ENCODE peak calls at places on chromosomes 7 and 10, in four cellular contexts. O is Peyer's patch, X is transverse colon, M is heart left ventricle. Y is an unnamed sample. For H3K27me3 and H3K36me3, the result is how much of the 10 kb centered on the place peaks cover.

GRCh38 chr7:22665816-22666375 is 61.1 kb upstream of the IL6 start:
- DNase-seq in M (no peak), O (no peak), X (no peak), Y (no peak)

GRCh38 chr10:93749218-93749799 is 8.4 kb upstream of the LGI1 start:
- DNase-seq in M (no peak), X (peak), O (peak), Y (no peak)

GRCh38 chr10:59965899-59966650 is 59.7 kb upstream of the CCDC6 start:
- DNase-seq in M (no peak), X (no peak), O (no peak), Y (no peak)

GRCh38 chr10:110864662-110865140 is 7.0 kb upstream of the PDCD4 start:
- DNase-seq in O (peak), X (no peak), M (no peak), Y (no peak)

GRCh38 chr7:26616235-26616634 is 248.2 kb downstream of the SKAP2 start:
- DNase-seq in M (no peak), X (no peak), O (no peak), Y (no peak)

GRCh38 chr7:66415659-66416265 is 210.6 kb downstream of the TPST1 start:
- DNase-seq in M (no peak), X (no peak), O (no peak), Y (no peak)

GRCh38 chr7:26944486-26944885 is 80.1 kb upstream of the SKAP2 start:
- DNase-seq in X (no peak), O (no peak), M (no peak), Y (no peak)

GRCh38 chr7:116241296-116241695 is 31.0 kb downstream of the TES start:
- DNase-seq in O (no peak), X (no peak), M (no peak), Y (no peak)

GRCh38 chr7:43942997-43943701 is 16.9 kb downstream of the UBE2D4 start:
- DNase-seq in M (no peak), O (peak), X (peak), Y (peak)

GRCh38 chr7:116782177-116782711 is 80.1 kb upstream of the CAPZA2 start:
- DNase-seq in O (no peak), M (no peak), X (no peak), Y (no peak)

GRCh38 chr10:78869508-78870439 is 199.0 kb upstream of the ZMIZ1 start:
- DNase-seq in O (no peak), M (no peak), X (no peak), Y (no peak)

GRCh38 chr10:45373783-45374450 is at the start of gene ALOX5:
- DNase-seq in X (peak), M (peak), O (peak), Y (peak)

GRCh38 chr7:84913731-84914130 is 273.1 kb downstream of the SEMA3D start:
- DNase-seq in M (no peak), O (no peak), X (no peak), Y (no peak)

GRCh38 chr7:3673524-3673923 is 372.5 kb downstream of the SDK1 start:
- DNase-seq in M (no peak), X (peak), O (peak), Y (peak)

GRCh38 chr7:12557282-12557681 is 13.2 kb upstream of the SCIN start:
- DNase-seq in M (no peak), O (no peak), X (no peak), Y (no peak)

GRCh38 chr7:122829962-122830361 is 56.3 kb downstream of the CADPS2 start:
- DNase-seq in X (no peak), O (no peak), M (no peak), Y (no peak)

GRCh38 chr7:51472017-51472296 is 155.3 kb upstream of the COBL start:
- DNase-seq in M (no peak), O (no peak), X (no peak), Y (no peak)
- H3K27me3 ChIP-seq in M (under half), O (under half), X (under half), Y (under half)

GRCh38 chr7:6139189-6139996 is 108.2 kb downstream of the ANKRD61 start:
- DNase-seq in O (no peak), M (no peak), X (no peak), Y (no peak)

GRCh38 chr7:6146666-6147065 is 115.5 kb downstream of the ANKRD61 start:
- DNase-seq in M (no peak), O (no peak), X (no peak), Y (no peak)

GRCh38 chr7:6147627-6148026 is 116.5 kb downstream of the ANKRD61 start:
- DNase-seq in M (no peak), X (no peak), O (no peak), Y (no peak)

GRCh38 chr7:6142871-6143380 is 111.8 kb downstream of the ANKRD61 start:
- DNase-seq in M (no peak), O (no peak), X (no peak), Y (no peak)

GRCh38 chr7:6143997-6144396 is 112.8 kb downstream of the ANKRD61 start:
- DNase-seq in M (no peak), X (no peak), O (no peak), Y (no peak)
- H3K36me3 ChIP-seq in M (half or more), X (under half), O (under half), Y (under half)

GRCh38 chr7:76358053-76358477 is 726 bp downstream of the YWHAG start:
- DNase-seq in M (peak), O (peak), X (peak), Y (peak)

GRCh38 chr7:76358478-76359110 is at the start of gene YWHAG:
- DNase-seq in X (peak), O (peak), M (peak), Y (peak)

GRCh38 chr7:76356823-76357222 is 2.0 kb downstream of the YWHAG start:
- DNase-seq in X (peak), M (no peak), O (peak), Y (peak)

GRCh38 chr7:76357379-76358052 is 1.3 kb downstream of the YWHAG start:
- DNase-seq in O (no peak), X (no peak), M (no peak), Y (no peak)

DNA sequence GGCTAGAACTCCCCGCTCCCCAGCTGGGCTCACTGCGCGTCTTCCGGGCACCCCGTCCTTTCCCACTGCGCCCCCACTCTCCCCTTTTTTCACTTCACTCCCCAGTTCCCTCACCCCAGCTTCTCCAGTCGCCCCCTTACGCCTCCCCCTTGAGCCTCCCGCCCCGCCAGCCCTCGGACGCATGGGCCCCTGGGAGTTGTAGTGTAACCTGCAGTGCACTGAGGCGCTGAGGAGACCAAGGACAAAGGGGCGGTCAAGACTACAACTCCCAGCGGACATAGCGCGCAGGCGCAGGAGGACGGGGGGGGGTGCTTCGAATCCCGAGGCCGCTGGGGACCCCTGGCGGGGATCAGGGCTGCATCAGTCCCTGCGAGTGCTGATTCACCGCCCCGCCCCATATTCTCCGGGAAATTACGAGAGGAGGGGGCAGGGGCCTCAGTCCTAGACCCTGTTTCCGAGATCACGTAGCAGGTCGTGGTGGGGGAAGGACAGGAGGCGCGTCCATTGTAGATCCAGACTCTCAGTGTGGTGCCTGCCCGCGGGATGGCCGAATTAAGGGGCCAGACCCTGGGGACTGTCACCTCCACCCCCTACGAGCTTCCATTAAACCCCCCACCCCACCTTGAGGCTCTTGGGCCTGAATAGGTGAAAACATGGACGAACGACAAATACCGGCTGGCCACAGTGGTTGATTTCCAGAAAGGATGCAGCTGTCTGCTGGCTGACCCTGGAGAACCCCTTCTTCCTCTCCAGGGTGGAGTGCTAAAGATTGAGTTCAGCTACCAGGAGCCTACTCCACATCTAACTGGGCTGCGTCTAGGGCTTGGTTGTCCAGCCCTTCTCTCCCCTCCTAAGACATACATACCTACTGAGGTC is 558 bp upstream of the YWHAG start:
- DNase-seq in X (peak), M (peak), O (peak), Y (peak)
- TF ChIP-seq POLR2A in X (no peak), M (no peak), O (peak), Y (no peak)

DNA sequence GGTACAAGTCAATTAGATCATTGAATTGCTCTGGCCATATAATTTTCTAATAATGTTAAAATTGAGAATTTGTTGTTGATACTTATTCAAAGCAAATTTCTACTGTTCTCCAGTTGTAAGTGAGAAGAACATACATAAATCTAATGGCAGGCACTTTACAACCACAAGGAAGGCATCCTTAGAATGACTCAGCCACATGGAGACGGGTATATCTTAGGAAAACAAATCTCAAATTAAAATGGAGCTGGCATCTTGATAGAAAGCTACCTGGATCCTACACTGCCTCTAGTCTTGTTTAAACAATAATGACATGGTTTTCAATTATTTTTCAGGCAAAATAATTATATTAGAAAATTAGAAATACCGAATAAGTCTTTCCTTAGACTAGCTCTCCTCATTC is 1183.7 kb upstream of the SORCS1 start:
- DNase-seq in X (no peak), M (no peak), O (no peak), Y (no peak)
- H3K27me3 ChIP-seq in X (under half), M (under half), O (under half), Y (under half)

GRCh38 chr10:122241836-122242235 is 29.3 kb upstream of the BTBD16 start:
- DNase-seq in X (no peak), O (no peak), M (no peak), Y (no peak)

GRCh38 chr10:122237326-122237725 is 33.8 kb upstream of the BTBD16 start:
- DNase-seq in O (peak), M (no peak), X (peak), Y (no peak)

GRCh38 chr10:122239578-122240257 is 31.4 kb upstream of the BTBD16 start:
- DNase-seq in X (no peak), O (no peak), M (no peak), Y (no peak)

GRCh38 chr10:122242266-122242665 is 28.8 kb upstream of the BTBD16 start:
- DNase-seq in M (no peak), O (no peak), X (no peak), Y (no peak)

DNA sequence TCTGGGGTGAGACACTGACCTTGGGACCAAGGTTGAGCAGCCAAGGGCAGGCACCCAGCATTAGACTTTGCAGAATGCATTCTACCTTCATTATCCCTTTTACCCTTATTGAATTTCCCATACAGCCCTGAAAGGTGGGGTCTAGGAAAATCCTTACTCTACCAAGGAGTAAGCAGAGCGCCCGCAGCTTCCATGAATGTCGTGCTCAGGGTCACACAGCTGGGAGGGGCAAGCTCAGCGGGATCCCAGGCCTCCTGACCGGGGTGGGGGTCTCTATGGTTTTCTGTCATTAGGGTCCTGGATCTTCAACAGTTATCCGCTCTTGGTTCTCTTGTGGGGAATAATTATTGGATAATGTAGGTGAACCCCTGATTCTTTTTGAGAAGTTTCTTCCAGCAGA is 30.7 kb upstream of the BTBD16 start:
- DNase-seq in O (no peak), M (no peak), X (no peak), Y (no peak)
- H3K36me3 ChIP-seq in O (under half), M (half or more), X (under half), Y (under half)

GRCh38 chr10:43925793-43926192 is 277.1 kb upstream of the ZNF32 start:
- DNase-seq in M (no peak), O (no peak), X (no peak), Y (no peak)

GRCh38 chr10:43929122-43929521 is 280.4 kb upstream of the ZNF32 start:
- DNase-seq in X (no peak), M (no peak), O (no peak), Y (no peak)

GRCh38 chr10:43926875-43927406 is 278.3 kb upstream of the ZNF32 start:
- DNase-seq in O (no peak), M (no peak), X (no peak), Y (no peak)

GRCh38 chr10:43928425-43928968 is 279.8 kb upstream of the ZNF32 start:
- DNase-seq in M (no peak), O (no peak), X (no peak), Y (no peak)

DNA sequence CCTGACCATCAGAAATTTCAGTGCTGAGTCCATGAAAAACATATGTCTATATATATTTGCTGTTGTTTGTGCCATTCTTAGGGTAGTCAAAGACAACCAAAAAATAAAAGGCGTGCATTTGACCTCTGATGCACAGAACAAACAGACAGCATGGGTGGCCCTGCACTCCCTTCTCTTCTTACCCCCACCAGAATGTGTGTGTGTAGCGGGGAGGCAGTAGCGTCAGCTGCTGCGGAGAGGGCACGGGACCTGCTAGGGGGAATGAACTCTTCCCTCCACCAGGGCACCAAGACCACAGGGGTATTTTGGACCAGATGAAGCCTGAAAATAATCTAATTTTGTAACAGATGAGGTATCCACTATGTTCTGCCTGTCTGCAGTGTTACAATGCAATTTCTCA is 277.7 kb upstream of the ZNF32 start:
- DNase-seq in M (no peak), O (no peak), X (no peak), Y (no peak)
- TF ChIP-seq POLR2A in M (no peak), O (no peak), X (no peak), Y (no peak)

GRCh38 chr10:123944661-123945060 is 53.1 kb upstream of the CPXM2 start:
- DNase-seq in X (no peak), M (no peak), O (no peak), Y (no peak)
- H3K27me3 ChIP-seq in X (under half), M (under half), O (under half), Y (under half)

GRCh38 chr10:73465978-73466709 is 29.7 kb downstream of the PPP3CB start:
- DNase-seq in M (no peak), X (no peak), O (no peak), Y (no peak)
- H3K36me3 ChIP-seq in M (under half), X (half or more), O (under half), Y (under half)

GRCh38 chr10:11282661-11283060 is 265.0 kb downstream of the CELF2 start:
- DNase-seq in O (no peak), M (no peak), X (no peak), Y (no peak)

GRCh38 chr10:11280187-11280932 is 262.7 kb downstream of the CELF2 start:
- DNase-seq in X (no peak), M (no peak), O (no peak), Y (no peak)

GRCh38 chr10:11279286-11279685 is 261.6 kb downstream of the CELF2 start:
- DNase-seq in O (no peak), M (no peak), X (no peak), Y (no peak)

GRCh38 chr10:11284291-11285085 is 266.8 kb downstream of the CELF2 start:
- DNase-seq in O (no peak), M (no peak), X (no peak), Y (no peak)

DNA sequence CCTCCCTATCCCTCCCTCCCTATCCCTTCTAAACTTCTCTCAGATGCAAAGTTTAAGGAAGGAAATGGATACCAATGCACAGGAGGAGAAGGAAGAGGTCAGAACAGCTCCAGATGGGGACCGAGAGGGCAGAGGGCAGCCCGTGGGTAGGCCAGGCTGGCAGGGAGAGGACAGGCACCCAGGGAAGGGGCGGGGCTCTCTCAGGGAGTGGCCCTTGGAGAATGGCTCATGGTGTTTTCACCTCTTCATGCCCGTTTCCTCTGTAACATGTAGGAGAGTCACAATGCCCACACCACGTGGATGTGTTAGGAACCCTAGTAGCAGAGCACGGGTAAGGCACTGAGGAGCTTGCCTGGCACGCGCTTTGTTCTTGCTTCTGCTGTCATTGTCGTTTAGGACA is 264.5 kb downstream of the CELF2 start:
- DNase-seq in M (no peak), O (no peak), X (no peak), Y (no peak)
- TF ChIP-seq POLR2A in M (no peak), O (no peak), X (no peak), Y (no peak)

GRCh38 chr7:19108985-19109946 is 8.2 kb downstream of the TWIST1 start:
- DNase-seq in O (no peak), X (no peak), M (no peak), Y (no peak)
- H3K27me3 ChIP-seq in O (under half), X (half or more), M (under half), Y (under half)